ENCODE peak calls at places on chromosomes 4 and X, in nine cellular contexts. Z, S, L, C, W, N, F, X and Q are unnamed samples.

GRCh38 chr4:20506827-20507226 is 193.4 kb upstream of the PACRGL start:
- DNase-seq in Z (no peak), S (no peak), L (no peak), C (no peak), W (peak; percentile 87), N (peak; percentile 86), F (no peak), X (no peak), Q (peak; percentile 75)

GRCh38 chrX:48278958-48279357 is 23.8 kb downstream of the SSX1 start:
- DNase-seq in Z (no peak), S (no peak), L (no peak), C (no peak), W (peak; percentile 16), N (peak; percentile 0), F (peak; percentile 4), X (no peak), Q (peak; percentile 0)

GRCh38 chrX:41293269-41293668 is 40.7 kb upstream of the DDX3X start:
- DNase-seq in Z (no peak), S (no peak), L (no peak), C (no peak), W (no peak), N (peak; percentile 15), F (peak; percentile 35), X (no peak), Q (peak; percentile 8)

GRCh38 chrX:10634681-10635161 is 14.3 kb upstream of the MID1 start:
- DNase-seq in Z (no peak), S (no peak), L (peak; percentile 56), C (no peak), W (peak; percentile 90), N (peak; percentile 91), F (no peak), X (no peak), Q (peak; percentile 91)

GRCh38 chrX:154349979-154350378 is 24.5 kb downstream of the FLNA start:
- DNase-seq in Z (no peak), S (no peak), L (no peak), C (no peak), W (peak; percentile 0), N (no peak), F (no peak), X (no peak), Q (peak; percentile 3)

GRCh38 chrX:12610079-12610478 is 181.1 kb upstream of the PRPS2 start:
- DNase-seq in Z (no peak), S (no peak), L (no peak), C (no peak), W (peak; percentile 1), N (peak; percentile 1), F (no peak), X (no peak), Q (peak; percentile 74)

GRCh38 chr4:140135529-140136021 is 18.4 kb downstream of the MAML3 start:
- DNase-seq in Z (no peak), S (no peak), L (peak; percentile 51), C (peak; percentile 80), W (peak; percentile 36), N (peak; percentile 52), F (no peak), X (no peak), Q (peak; percentile 39)

GRCh38 chr4:107243141-107243779 is 207.1 kb upstream of the DKK2 start:
- DNase-seq in Z (no peak), S (no peak), L (no peak), C (no peak), W (peak; percentile 79), N (peak; percentile 64), F (no peak), X (no peak), Q (no peak)

GRCh38 chrX:68789966-68790365 is 38.9 kb upstream of the EFNB1 start:
- DNase-seq in Z (no peak), S (no peak), L (no peak), C (no peak), W (no peak), N (no peak), F (no peak), X (no peak), Q (no peak)

GRCh38 chr4:74230902-74231499 is 73.1 kb downstream of the MTHFD2L start:
- DNase-seq in Z (no peak), S (no peak), L (no peak), C (no peak), W (peak; percentile 96), N (peak; percentile 88), F (peak; percentile 63), X (no peak), Q (peak; percentile 87)

GRCh38 chrX:53093177-53093655 is 726 bp upstream of the KANTR start:
- DNase-seq in Z (peak; percentile 65), S (peak; percentile 34), L (peak; percentile 57), C (peak; percentile 89), W (peak; percentile 87), N (peak; percentile 86), F (peak; percentile 86), X (peak; percentile 71), Q (peak; percentile 73)

GRCh38 chrX:153933751-153934472 is 925 bp downstream of the NAA10 start:
- DNase-seq in Z (no peak), S (no peak), L (no peak), C (no peak), W (peak; percentile 75), N (peak; percentile 63), F (no peak), X (no peak), Q (peak; percentile 54)

GRCh38 chrX:11371106-11371505 is 77.9 kb downstream of the AMELX start:
- DNase-seq in Z (no peak), S (no peak), L (no peak), C (no peak), W (no peak), N (no peak), F (no peak), X (no peak), Q (no peak)